ENCODE peak calls at places on chromosomes 7 and 10, in four cellular contexts. G, E, Y and M are unnamed samples.
A peak's percentile ranks its signal among the peaks of the same experiment; 100 is the strongest.

GRCh38 chr7:37714606-37715005 is 31.0 kb downstream of the GPR141 start:
- DNase-seq in G (no peak), E (no peak), Y (no peak), M (no peak)

GRCh38 chr7:100013328-100013676 is 2.1 kb upstream of the ZKSCAN1 start:
- DNase-seq in G (no peak), E (no peak), Y (no peak), M (peak; percentile 8)

GRCh38 chr10:6504296-6504695 is 75.8 kb downstream of the PRKCQ start:
- DNase-seq in G (no peak), E (no peak), Y (no peak), M (no peak)

GRCh38 chr7:18771834-18772566 is 276.5 kb downstream of the HDAC9 start:
- DNase-seq in G (no peak), E (no peak), Y (no peak), M (no peak)

GRCh38 chr7:18520450-18521235 is 25.1 kb downstream of the HDAC9 start:
- DNase-seq in G (no peak), E (no peak), Y (no peak), M (peak; percentile 69)

GRCh38 chr7:127819975-127820778 is 168.2 kb downstream of the SND1 start:
- DNase-seq in G (no peak), E (no peak), Y (no peak), M (no peak)

GRCh38 chr10:77582710-77583115 is 54.9 kb downstream of the KCNMA1 start:
- DNase-seq in G (no peak), E (no peak), Y (peak; percentile 62), M (no peak)

GRCh38 chr7:41156268-41156667 is 546.6 kb downstream of the INHBA start:
- DNase-seq in G (no peak), E (no peak), Y (no peak), M (no peak)

GRCh38 chr7:88095-88926 is 104.1 kb upstream of the FAM20C start:
- DNase-seq in G (no peak), E (no peak), Y (no peak), M (no peak)

GRCh38 chr10:28530751-28531150 is 2.2 kb upstream of the WAC start:
- DNase-seq in G (no peak), E (no peak), Y (no peak), M (no peak)

GRCh38 chr10:26269754-26270153 is 53.2 kb downstream of the GAD2 start:
- DNase-seq in G (peak; percentile 38), E (no peak), Y (no peak), M (peak; percentile 55)